ENCODE peak calls at places on chromosomes 11 and 22, in eight cellular contexts. One of them, this sample, is unnamed.
A peak's percentile ranks its signal among the peaks of the same experiment; 100 is the strongest.

GRCh38 chr11:73252577-73253191 is 19.5 kb upstream of the P2RY6 start:
- DNase-seq in T-helper 17 cell: no peak
- DNase-seq in GM19239: no peak
- DNase-seq in dorsolateral prefrontal cortex: no peak
- DNase-seq in iPS DF 19.7: no peak
- DNase-seq in stimulated activated CD4-positive, alpha-beta T cell treated with anti-CD3 and anti-CD28 coated beads, Interleukin-2, amount 100 ng/mL, for 48 hours: no peak
- DNase-seq in DMS153: no peak
- DNase-seq in nephron progenitor cell: peak; percentile 1
- DNase-seq in this sample: no peak

GRCh38 chr11:134261626-134262488 is 8.5 kb downstream of the ACAD8 start:
- DNase-seq in dorsolateral prefrontal cortex: no peak
- DNase-seq in iPS DF 19.7: no peak
- DNase-seq in stimulated activated CD4-positive, alpha-beta T cell treated with anti-CD3 and anti-CD28 coated beads, Interleukin-2, amount 100 ng/mL, for 48 hours: no peak
- DNase-seq in DMS153: no peak
- DNase-seq in T-helper 17 cell: peak; percentile 31
- DNase-seq in GM19239: no peak
- DNase-seq in nephron progenitor cell: peak; percentile 35
- DNase-seq in this sample: no peak

GRCh38 chr11:86670179-86670578 is 2.2 kb downstream of the ME3 start:
- DNase-seq in nephron progenitor cell: no peak
- DNase-seq in GM19239: no peak
- DNase-seq in stimulated activated CD4-positive, alpha-beta T cell treated with anti-CD3 and anti-CD28 coated beads, Interleukin-2, amount 100 ng/mL, for 48 hours: no peak
- DNase-seq in DMS153: no peak
- DNase-seq in iPS DF 19.7: no peak
- DNase-seq in dorsolateral prefrontal cortex: no peak
- DNase-seq in T-helper 17 cell: no peak
- DNase-seq in this sample: no peak

GRCh38 chr11:31059529-31059928 is 310.0 kb downstream of the DCDC1 start:
- DNase-seq in DMS153: no peak
- DNase-seq in T-helper 17 cell: no peak
- DNase-seq in stimulated activated CD4-positive, alpha-beta T cell treated with anti-CD3 and anti-CD28 coated beads, Interleukin-2, amount 100 ng/mL, for 48 hours: no peak
- DNase-seq in iPS DF 19.7: no peak
- DNase-seq in nephron progenitor cell: no peak
- DNase-seq in dorsolateral prefrontal cortex: no peak
- DNase-seq in GM19239: no peak
- DNase-seq in this sample: no peak

GRCh38 chr11:88169481-88169880 is 5.8 kb downstream of the RAB38 start:
- DNase-seq in iPS DF 19.7: no peak
- DNase-seq in DMS153: no peak
- DNase-seq in nephron progenitor cell: no peak
- DNase-seq in stimulated activated CD4-positive, alpha-beta T cell treated with anti-CD3 and anti-CD28 coated beads, Interleukin-2, amount 100 ng/mL, for 48 hours: no peak
- DNase-seq in GM19239: no peak
- DNase-seq in dorsolateral prefrontal cortex: no peak
- DNase-seq in T-helper 17 cell: no peak
- DNase-seq in this sample: no peak

GRCh38 chr11:1877211-1878133 is 14.2 kb downstream of the PRR33 start:
- DNase-seq in nephron progenitor cell: no peak
- DNase-seq in dorsolateral prefrontal cortex: peak; percentile 13
- DNase-seq in T-helper 17 cell: no peak
- DNase-seq in GM19239: no peak
- DNase-seq in iPS DF 19.7: no peak
- DNase-seq in DMS153: peak; percentile 35
- DNase-seq in stimulated activated CD4-positive, alpha-beta T cell treated with anti-CD3 and anti-CD28 coated beads, Interleukin-2, amount 100 ng/mL, for 48 hours: no peak
- DNase-seq in this sample: no peak

GRCh38 chr22:37284807-37285355 is 2.6 kb downstream of the CYTH4 start:
- DNase-seq in nephron progenitor cell: no peak
- DNase-seq in dorsolateral prefrontal cortex: no peak
- DNase-seq in stimulated activated CD4-positive, alpha-beta T cell treated with anti-CD3 and anti-CD28 coated beads, Interleukin-2, amount 100 ng/mL, for 48 hours: no peak
- DNase-seq in DMS153: no peak
- DNase-seq in T-helper 17 cell: no peak
- DNase-seq in iPS DF 19.7: no peak
- DNase-seq in GM19239: no peak
- DNase-seq in this sample: no peak

GRCh38 chr11:11979487-11980117 is 28.8 kb downstream of the DKK3 start:
- DNase-seq in nephron progenitor cell: no peak
- DNase-seq in GM19239: no peak
- DNase-seq in iPS DF 19.7: no peak
- DNase-seq in dorsolateral prefrontal cortex: no peak
- DNase-seq in T-helper 17 cell: no peak
- DNase-seq in stimulated activated CD4-positive, alpha-beta T cell treated with anti-CD3 and anti-CD28 coated beads, Interleukin-2, amount 100 ng/mL, for 48 hours: no peak
- DNase-seq in DMS153: no peak
- DNase-seq in this sample: no peak

GRCh38 chr22:31945971-31946680 is 1.8 kb downstream of the YWHAH start:
- DNase-seq in GM19239: no peak
- DNase-seq in dorsolateral prefrontal cortex: peak; percentile 11
- DNase-seq in nephron progenitor cell: no peak
- DNase-seq in T-helper 17 cell: no peak
- DNase-seq in DMS153: no peak
- DNase-seq in stimulated activated CD4-positive, alpha-beta T cell treated with anti-CD3 and anti-CD28 coated beads, Interleukin-2, amount 100 ng/mL, for 48 hours: no peak
- DNase-seq in iPS DF 19.7: no peak
- DNase-seq in this sample: no peak

GRCh38 chr11:130465259-130465658 is 16.8 kb downstream of the ADAMTS15 start:
- DNase-seq in nephron progenitor cell: no peak
- DNase-seq in dorsolateral prefrontal cortex: no peak
- DNase-seq in iPS DF 19.7: no peak
- DNase-seq in T-helper 17 cell: no peak
- DNase-seq in stimulated activated CD4-positive, alpha-beta T cell treated with anti-CD3 and anti-CD28 coated beads, Interleukin-2, amount 100 ng/mL, for 48 hours: no peak
- DNase-seq in GM19239: no peak
- DNase-seq in DMS153: no peak
- DNase-seq in this sample: no peak

GRCh38 chr11:69293819-69294505 is at the start of gene MYEOV:
- DNase-seq in nephron progenitor cell: peak; percentile 60
- DNase-seq in GM19239: peak; percentile 46
- DNase-seq in dorsolateral prefrontal cortex: no peak
- DNase-seq in T-helper 17 cell: no peak
- DNase-seq in stimulated activated CD4-positive, alpha-beta T cell treated with anti-CD3 and anti-CD28 coated beads, Interleukin-2, amount 100 ng/mL, for 48 hours: no peak
- DNase-seq in iPS DF 19.7: no peak
- DNase-seq in DMS153: no peak
- DNase-seq in this sample: no peak

GRCh38 chr11:7964873-7965272 is 374 bp downstream of the NLRP10 start:
- DNase-seq in stimulated activated CD4-positive, alpha-beta T cell treated with anti-CD3 and anti-CD28 coated beads, Interleukin-2, amount 100 ng/mL, for 48 hours: no peak
- DNase-seq in dorsolateral prefrontal cortex: no peak
- DNase-seq in T-helper 17 cell: no peak
- DNase-seq in nephron progenitor cell: no peak
- DNase-seq in GM19239: no peak
- DNase-seq in DMS153: no peak
- DNase-seq in iPS DF 19.7: no peak
- DNase-seq in this sample: no peak

GRCh38 chr11:10592331-10592730 is 23.9 kb upstream of the LYVE1 start:
- DNase-seq in GM19239: no peak
- DNase-seq in DMS153: no peak
- DNase-seq in T-helper 17 cell: no peak
- DNase-seq in iPS DF 19.7: no peak
- DNase-seq in stimulated activated CD4-positive, alpha-beta T cell treated with anti-CD3 and anti-CD28 coated beads, Interleukin-2, amount 100 ng/mL, for 48 hours: no peak
- DNase-seq in dorsolateral prefrontal cortex: no peak
- DNase-seq in nephron progenitor cell: no peak
- DNase-seq in this sample: no peak

GRCh38 chr11:73648629-73649046 is 2.3 kb downstream of the PLEKHB1 start:
- DNase-seq in GM19239: no peak
- DNase-seq in stimulated activated CD4-positive, alpha-beta T cell treated with anti-CD3 and anti-CD28 coated beads, Interleukin-2, amount 100 ng/mL, for 48 hours: no peak
- DNase-seq in nephron progenitor cell: no peak
- DNase-seq in dorsolateral prefrontal cortex: no peak
- DNase-seq in DMS153: no peak
- DNase-seq in T-helper 17 cell: no peak
- DNase-seq in iPS DF 19.7: no peak
- DNase-seq in this sample: peak; percentile 54

GRCh38 chr22:40509401-40510134 is 127.0 kb downstream of the MRTFA start:
- DNase-seq in stimulated activated CD4-positive, alpha-beta T cell treated with anti-CD3 and anti-CD28 coated beads, Interleukin-2, amount 100 ng/mL, for 48 hours: no peak
- DNase-seq in GM19239: no peak
- DNase-seq in dorsolateral prefrontal cortex: no peak
- DNase-seq in nephron progenitor cell: no peak
- DNase-seq in iPS DF 19.7: no peak
- DNase-seq in DMS153: no peak
- DNase-seq in T-helper 17 cell: no peak
- DNase-seq in this sample: no peak

This sample was measured in amygdala.